ENCODE peak calls at places on chromosome 2, in nine cellular contexts. One of them, this sample, is unnamed. For H3K4me1 and H3K9me3, the result is how much of the 10 kb centered on the place peaks cover.

GRCh38 chr2:129396980-129397599 is 582.4 kb upstream of the RAB6C start:
- DNase-seq in GM23248: peak
- DNase-seq in breast epithelium: no peak
- DNase-seq in endothelial cell of umbilical vein: no peak
- DNase-seq in SJSA1: no peak
- DNase-seq in body of pancreas: peak
- DNase-seq in A549: no peak
- DNase-seq in thoracic aorta: no peak
- DNase-seq in testis: peak
- DNase-seq in this sample: no peak

GRCh38 chr2:203282101-203282500 is 43.3 kb downstream of the CYP20A1 start:
- DNase-seq in endothelial cell of umbilical vein: no peak
- DNase-seq in testis: no peak
- DNase-seq in breast epithelium: no peak
- DNase-seq in SJSA1: no peak
- DNase-seq in body of pancreas: no peak
- DNase-seq in A549: no peak
- DNase-seq in GM23248: no peak
- DNase-seq in thoracic aorta: no peak
- DNase-seq in this sample: no peak

GRCh38 chr2:46800218-46800617 is 115.4 kb downstream of the MCFD2 start:
- DNase-seq in endothelial cell of umbilical vein: no peak
- DNase-seq in body of pancreas: no peak
- DNase-seq in breast epithelium: no peak
- DNase-seq in SJSA1: no peak
- DNase-seq in A549: no peak
- DNase-seq in GM23248: peak
- DNase-seq in testis: no peak
- DNase-seq in thoracic aorta: no peak
- DNase-seq in this sample: no peak

GRCh38 chr2:23425886-23426283 is 40.9 kb downstream of the KLHL29 start:
- DNase-seq in A549: no peak
- DNase-seq in body of pancreas: no peak
- DNase-seq in testis: no peak
- DNase-seq in thoracic aorta: no peak
- DNase-seq in GM23248: peak
- DNase-seq in endothelial cell of umbilical vein: no peak
- DNase-seq in SJSA1: no peak
- DNase-seq in breast epithelium: no peak
- DNase-seq in this sample: no peak

GRCh38 chr2:96531872-96532505 is 4.6 kb upstream of the ARID5A start:
- DNase-seq in breast epithelium: peak
- DNase-seq in GM23248: peak
- DNase-seq in thoracic aorta: peak
- DNase-seq in testis: peak
- DNase-seq in A549: peak
- DNase-seq in body of pancreas: peak
- DNase-seq in endothelial cell of umbilical vein: peak
- DNase-seq in SJSA1: peak
- DNase-seq in this sample: peak

GRCh38 chr2:215397632-215398341 is 38.1 kb downstream of the FN1 start:
- DNase-seq in GM23248: peak
- DNase-seq in breast epithelium: no peak
- DNase-seq in testis: no peak
- DNase-seq in thoracic aorta: no peak
- DNase-seq in endothelial cell of umbilical vein: peak
- DNase-seq in SJSA1: no peak
- DNase-seq in body of pancreas: no peak
- DNase-seq in A549: no peak
- DNase-seq in this sample: no peak

GRCh38 chr2:57711991-57712390 is 334.6 kb upstream of the VRK2 start:
- DNase-seq in testis: no peak
- DNase-seq in GM23248: no peak
- DNase-seq in SJSA1: no peak
- DNase-seq in breast epithelium: no peak
- DNase-seq in endothelial cell of umbilical vein: no peak
- DNase-seq in body of pancreas: no peak
- DNase-seq in A549: no peak
- DNase-seq in thoracic aorta: no peak
- DNase-seq in this sample: no peak

GRCh38 chr2:112048887-112049286 is 6.2 kb upstream of the TMEM87B start:
- DNase-seq in testis: peak
- DNase-seq in breast epithelium: no peak
- DNase-seq in endothelial cell of umbilical vein: peak
- DNase-seq in thoracic aorta: no peak
- DNase-seq in A549: peak
- DNase-seq in SJSA1: peak
- DNase-seq in body of pancreas: peak
- DNase-seq in GM23248: peak
- DNase-seq in this sample: peak

GRCh38 chr2:145012214-145012670 is 492.3 kb upstream of the ZEB2 start:
- DNase-seq in breast epithelium: no peak
- DNase-seq in SJSA1: peak
- DNase-seq in testis: no peak
- DNase-seq in body of pancreas: no peak
- DNase-seq in GM23248: peak
- DNase-seq in endothelial cell of umbilical vein: peak
- DNase-seq in thoracic aorta: no peak
- DNase-seq in A549: no peak
- DNase-seq in this sample: no peak

GRCh38 chr2:240447934-240448333 is 12.5 kb downstream of the GPC1 start:
- DNase-seq in A549: no peak
- DNase-seq in SJSA1: no peak
- DNase-seq in body of pancreas: no peak
- DNase-seq in endothelial cell of umbilical vein: no peak
- DNase-seq in thoracic aorta: no peak
- DNase-seq in GM23248: no peak
- DNase-seq in breast epithelium: no peak
- DNase-seq in testis: no peak
- DNase-seq in this sample: no peak

GRCh38 chr2:239735131-239735828 is 289.9 kb downstream of the NDUFA10 start:
- DNase-seq in body of pancreas: no peak
- DNase-seq in endothelial cell of umbilical vein: no peak
- DNase-seq in SJSA1: no peak
- DNase-seq in GM23248: no peak
- DNase-seq in breast epithelium: no peak
- DNase-seq in thoracic aorta: no peak
- DNase-seq in A549: no peak
- DNase-seq in testis: no peak
- DNase-seq in this sample: no peak

GRCh38 chr2:69177785-69178636 is 165.0 kb downstream of the ANTXR1 start:
- DNase-seq in testis: peak
- DNase-seq in SJSA1: peak
- DNase-seq in GM23248: peak
- DNase-seq in A549: peak
- DNase-seq in breast epithelium: no peak
- DNase-seq in body of pancreas: peak
- DNase-seq in thoracic aorta: peak
- DNase-seq in endothelial cell of umbilical vein: peak
- DNase-seq in this sample: no peak

GRCh38 chr2:69173706-69174105 is 160.7 kb downstream of the ANTXR1 start:
- DNase-seq in breast epithelium: no peak
- DNase-seq in SJSA1: no peak
- DNase-seq in body of pancreas: no peak
- DNase-seq in thoracic aorta: no peak
- DNase-seq in testis: no peak
- DNase-seq in A549: no peak
- DNase-seq in endothelial cell of umbilical vein: peak
- DNase-seq in GM23248: no peak
- DNase-seq in this sample: no peak

GRCh38 chr2:69180227-69180626 is 167.2 kb downstream of the ANTXR1 start:
- DNase-seq in testis: no peak
- DNase-seq in A549: no peak
- DNase-seq in body of pancreas: no peak
- DNase-seq in endothelial cell of umbilical vein: no peak
- DNase-seq in SJSA1: no peak
- DNase-seq in thoracic aorta: no peak
- DNase-seq in GM23248: no peak
- DNase-seq in breast epithelium: no peak
- DNase-seq in this sample: no peak

GRCh38 chr2:69177063-69177771 is 164.2 kb downstream of the ANTXR1 start:
- DNase-seq in SJSA1: peak
- DNase-seq in A549: no peak
- DNase-seq in body of pancreas: peak
- DNase-seq in endothelial cell of umbilical vein: peak
- DNase-seq in GM23248: peak
- DNase-seq in thoracic aorta: peak
- DNase-seq in testis: peak
- DNase-seq in breast epithelium: no peak
- DNase-seq in this sample: no peak

DNA sequence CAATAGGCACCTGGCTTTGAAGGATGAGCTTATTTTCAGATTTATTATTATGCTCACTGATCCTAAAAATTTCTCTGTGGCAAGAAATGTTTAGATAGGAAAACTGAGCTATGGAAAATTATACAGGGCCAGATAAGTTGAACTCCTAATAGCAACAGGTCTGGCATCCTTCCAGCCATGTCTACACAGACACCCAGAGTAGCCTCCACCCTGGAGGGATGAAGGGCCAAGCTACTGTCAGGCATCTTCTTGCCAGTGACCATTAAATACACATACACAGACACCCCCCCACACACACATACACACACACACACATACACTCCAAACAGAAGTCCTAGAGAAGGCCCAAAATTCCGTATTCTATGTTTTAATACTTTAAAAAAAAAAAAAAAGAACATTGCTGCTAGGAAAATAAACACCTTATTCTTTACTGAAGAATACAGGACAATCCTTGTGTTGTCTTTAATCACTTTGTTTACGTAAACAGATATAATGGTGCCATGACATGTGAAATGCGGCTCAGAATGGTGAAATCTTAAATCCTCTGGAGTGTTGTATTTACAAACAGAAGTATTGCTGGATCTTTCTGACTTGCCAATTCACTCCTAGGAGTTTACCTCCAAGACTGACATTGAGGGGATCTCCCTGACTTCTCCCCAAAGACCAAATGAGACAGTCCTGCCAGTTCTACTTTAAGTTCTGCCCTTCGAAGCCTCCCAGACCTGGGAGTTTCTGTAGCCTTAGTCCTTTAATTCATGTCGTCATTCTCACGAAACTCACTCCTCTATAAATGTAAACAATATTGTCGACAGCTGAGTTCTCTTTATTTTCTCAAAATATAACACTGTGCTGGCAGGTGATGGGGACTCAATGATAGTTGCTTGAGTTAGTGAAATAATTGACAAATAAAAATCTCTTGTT is 163.1 kb downstream of the ANTXR1 start:
- DNase-seq in body of pancreas: no peak
- DNase-seq in testis: no peak
- DNase-seq in endothelial cell of umbilical vein: no peak
- DNase-seq in thoracic aorta: no peak
- DNase-seq in breast epithelium: no peak
- DNase-seq in GM23248: no peak
- DNase-seq in A549: no peak
- DNase-seq in SJSA1: peak
- DNase-seq in this sample: no peak
- H3K4me1 ChIP-seq in body of pancreas: under half
- H3K4me1 ChIP-seq in testis: under half
- H3K4me1 ChIP-seq in endothelial cell of umbilical vein: under half
- H3K4me1 ChIP-seq in thoracic aorta: half or more
- H3K4me1 ChIP-seq in breast epithelium: under half
- H3K4me1 ChIP-seq in GM23248: half or more
- H3K4me1 ChIP-seq in A549: under half
- H3K4me1 ChIP-seq in SJSA1: half or more
- H3K4me1 ChIP-seq in this sample: under half

DNA sequence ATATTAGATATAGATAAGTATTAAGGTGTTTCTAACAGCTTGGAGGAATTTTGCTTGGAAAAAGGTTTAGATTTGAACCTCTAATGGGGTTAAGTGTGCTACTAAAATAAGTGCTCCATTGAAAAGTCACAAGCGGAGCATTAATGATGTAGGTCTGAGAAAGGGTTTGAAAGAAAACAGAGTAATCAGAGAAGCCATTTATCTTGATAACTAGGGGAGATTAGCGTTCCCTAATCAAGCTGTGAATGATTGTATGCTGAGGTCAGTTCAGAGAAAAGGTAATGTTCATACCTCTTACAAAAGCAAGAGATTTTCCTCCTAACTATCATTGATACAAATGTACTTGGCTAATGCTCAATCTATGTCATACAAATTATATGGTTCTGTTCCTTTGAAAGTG is 1.5 kb downstream of the ARHGAP25 start:
- DNase-seq in SJSA1: no peak
- DNase-seq in GM23248: no peak
- DNase-seq in A549: no peak
- DNase-seq in testis: no peak
- DNase-seq in thoracic aorta: no peak
- DNase-seq in breast epithelium: no peak
- DNase-seq in endothelial cell of umbilical vein: no peak
- DNase-seq in body of pancreas: no peak
- DNase-seq in this sample: no peak
- H3K4me3 ChIP-seq in SJSA1: no peak
- H3K4me3 ChIP-seq in GM23248: no peak
- H3K4me3 ChIP-seq in A549: no peak
- H3K4me3 ChIP-seq in testis: peak
- H3K4me3 ChIP-seq in thoracic aorta: peak
- H3K4me3 ChIP-seq in breast epithelium: no peak
- H3K4me3 ChIP-seq in endothelial cell of umbilical vein: no peak
- H3K4me3 ChIP-seq in body of pancreas: no peak
- H3K4me3 ChIP-seq in this sample: peak

GRCh38 chr2:89811295-89811694 is 1119.8 kb downstream of the RPIA start:
- DNase-seq in body of pancreas: no peak
- DNase-seq in A549: no peak
- DNase-seq in thoracic aorta: no peak
- DNase-seq in testis: no peak
- DNase-seq in GM23248: no peak
- DNase-seq in endothelial cell of umbilical vein: no peak
- DNase-seq in SJSA1: no peak
- DNase-seq in breast epithelium: no peak
- DNase-seq in this sample: no peak
- H3K9me3 ChIP-seq in body of pancreas: under half
- H3K9me3 ChIP-seq in A549: under half
- H3K9me3 ChIP-seq in thoracic aorta: under half
- H3K9me3 ChIP-seq in testis: under half
- H3K9me3 ChIP-seq in GM23248: under half
- H3K9me3 ChIP-seq in endothelial cell of umbilical vein: under half
- H3K9me3 ChIP-seq in SJSA1: under half
- H3K9me3 ChIP-seq in breast epithelium: half or more
- H3K9me3 ChIP-seq in this sample: under half

DNA sequence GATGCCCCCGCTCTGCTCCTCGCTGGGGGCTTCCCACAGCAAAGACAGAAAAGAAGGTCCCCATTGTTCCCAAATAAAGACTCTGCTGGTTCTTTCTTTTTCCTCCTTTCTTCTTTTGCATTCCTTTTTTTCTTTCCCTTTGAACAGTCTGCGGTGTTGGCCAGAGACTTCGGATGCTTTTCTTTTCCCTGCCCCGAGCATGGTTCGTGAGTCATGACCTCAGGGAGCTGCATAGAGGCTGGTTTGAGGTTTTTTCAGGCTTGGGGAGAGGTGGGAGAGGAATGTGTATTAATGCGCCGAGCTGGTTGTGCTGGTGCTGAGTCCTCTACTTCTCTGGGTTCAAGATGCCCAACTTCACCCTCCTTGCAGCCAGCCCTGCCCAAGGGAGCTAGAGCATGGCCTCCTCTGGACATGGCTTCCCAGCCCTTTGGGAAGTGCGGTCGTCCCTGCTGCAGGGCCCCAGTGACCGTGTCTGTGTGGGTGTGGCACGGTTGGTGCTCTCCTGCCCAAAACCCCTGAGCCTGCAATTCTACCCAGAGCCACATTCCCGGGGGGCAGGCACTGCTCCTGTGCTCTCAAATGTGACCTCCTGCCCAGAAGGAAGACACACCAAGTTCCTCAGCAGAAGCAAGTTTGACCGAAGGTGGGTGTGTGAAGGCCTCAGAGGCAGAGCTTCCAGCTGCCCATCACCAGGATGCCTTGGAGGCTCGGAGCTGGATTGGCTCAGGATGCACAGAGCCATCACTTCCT is 9.0 kb upstream of the ARHGEF4 start:
- DNase-seq in SJSA1: peak
- DNase-seq in endothelial cell of umbilical vein: no peak
- DNase-seq in breast epithelium: no peak
- DNase-seq in GM23248: peak
- DNase-seq in thoracic aorta: no peak
- DNase-seq in A549: no peak
- DNase-seq in body of pancreas: no peak
- DNase-seq in testis: no peak
- DNase-seq in this sample: no peak
- H3K4me1 ChIP-seq in SJSA1: half or more
- H3K4me1 ChIP-seq in endothelial cell of umbilical vein: under half
- H3K4me1 ChIP-seq in breast epithelium: under half
- H3K4me1 ChIP-seq in GM23248: under half
- H3K4me1 ChIP-seq in thoracic aorta: under half
- H3K4me1 ChIP-seq in A549: under half
- H3K4me1 ChIP-seq in body of pancreas: under half
- H3K4me1 ChIP-seq in testis: under half
- H3K4me1 ChIP-seq in this sample: under half